ENCODE peak calls at places on chromosomes 5 and 9, in seven cellular contexts. T, L, C, X, W, M and U are unnamed samples.

GRCh38 chr9:96009223-96009602 is 133.7 kb downstream of the ERCC6L2 start:
- DNase-seq in W (no peak), T (no peak), C (no peak), M (no peak), L (no peak), X (no peak), U (no peak)

GRCh38 chr9:34446468-34446891 is 11.9 kb downstream of the FAM219A start:
- DNase-seq in X (no peak), L (no peak), M (no peak), C (no peak), T (no peak), W (no peak), U (no peak)

GRCh38 chr5:132471944-132472343 is 18.6 kb downstream of the IRF1 start:
- DNase-seq in M (no peak), X (no peak), L (no peak), W (peak; percentile 37), T (peak; percentile 17), C (no peak), U (no peak)

GRCh38 chr9:93684806-93685553 is 108.6 kb downstream of the PHF2 start:
- DNase-seq in L (no peak), C (no peak), X (no peak), W (peak; percentile 30), M (peak; percentile 52), T (no peak), U (no peak)

GRCh38 chr9:8539681-8540197 is 740.2 kb upstream of the DMAC1 start:
- DNase-seq in M (no peak), W (no peak), C (no peak), T (no peak), X (no peak), L (no peak), U (no peak)

GRCh38 chr9:130268521-130269131 is 3.1 kb downstream of the HMCN2 start:
- DNase-seq in W (no peak), T (no peak), L (no peak), C (no peak), X (no peak), M (no peak), U (no peak)

GRCh38 chr5:123089971-123090640 is 1.1 kb downstream of the PRDM6 start:
- DNase-seq in X (peak; percentile 69), T (no peak), W (peak; percentile 68), L (no peak), M (no peak), C (no peak), U (no peak)

GRCh38 chr9:133331221-133331620 is 4.8 kb downstream of the SURF6 start:
- DNase-seq in W (no peak), L (no peak), X (no peak), M (no peak), C (no peak), T (no peak), U (no peak)

GRCh38 chr9:2015581-2016410 is 649 bp downstream of the SMARCA2 start:
- DNase-seq in L (no peak), W (peak; percentile 80), T (peak; percentile 65), X (peak; percentile 87), M (peak; percentile 10), C (peak; percentile 59), U (no peak)

GRCh38 chr5:135429326-135429725 is 17.8 kb downstream of the DCANP1 start:
- DNase-seq in L (no peak), M (no peak), T (no peak), X (peak; percentile 95), W (no peak), C (no peak), U (no peak)

GRCh38 chr9:90032296-90033029 is 427.7 kb downstream of the GADD45G start:
- DNase-seq in C (peak; percentile 49), X (no peak), T (no peak), M (no peak), L (no peak), W (no peak), U (no peak)

GRCh38 chr5:124888050-124888506 is 141.6 kb upstream of the ZNF608 start:
- DNase-seq in L (no peak), C (no peak), M (no peak), X (no peak), W (no peak), T (no peak), U (no peak)

GRCh38 chr9:21672140-21672539 is 130.3 kb upstream of the MTAP start:
- DNase-seq in T (no peak), L (no peak), M (no peak), W (no peak), C (no peak), X (no peak), U (no peak)

GRCh38 chr5:157487358-157487757 is 27.3 kb downstream of the NIPAL4 start:
- DNase-seq in W (no peak), X (no peak), M (no peak), T (no peak), C (no peak), L (no peak), U (no peak)

GRCh38 chr9:133199648-133200321 is 9.3 kb downstream of the OBP2B start:
- DNase-seq in C (no peak), T (no peak), M (no peak), W (peak; percentile 65), L (no peak), X (peak; percentile 80), U (no peak)

GRCh38 chr5:159525117-159525516 is 194.8 kb upstream of the IL12B start:
- DNase-seq in W (no peak), L (no peak), X (no peak), C (no peak), T (no peak), M (no peak), U (no peak)

GRCh38 chr5:1522601-1523479 is 920 bp downstream of the LPCAT1 start:
- DNase-seq in T (peak; percentile 38), C (peak; percentile 49), X (peak; percentile 75), W (peak; percentile 65), L (no peak), M (no peak), U (no peak)

GRCh38 chr5:7881091-7881490 is 12.1 kb downstream of the MTRR start:
- DNase-seq in L (no peak), W (no peak), T (no peak), M (no peak), X (no peak), C (no peak), U (no peak)
- H3K27ac ChIP-seq in L (no peak overlapping the region), W (no peak overlapping the region), T (no peak overlapping the region), M (no peak overlapping the region), X (no peak overlapping the region), C (no peak overlapping the region), U (no peak overlapping the region)

GRCh38 chr5:137158691-137159090 is 340.4 kb downstream of the SPOCK1 start:
- DNase-seq in M (no peak), C (no peak), L (no peak), X (no peak), W (no peak), T (no peak), U (no peak)

GRCh38 chr5:137164961-137165360 is 334.2 kb downstream of the SPOCK1 start:
- DNase-seq in C (no peak), M (no peak), L (no peak), X (no peak), W (no peak), T (no peak), U (no peak)

GRCh38 chr5:137167187-137167586 is 331.9 kb downstream of the SPOCK1 start:
- DNase-seq in C (no peak), L (no peak), M (no peak), X (no peak), W (no peak), T (no peak), U (no peak)

GRCh38 chr5:137164536-137164935 is 334.6 kb downstream of the SPOCK1 start:
- DNase-seq in M (no peak), L (no peak), X (no peak), W (no peak), T (no peak), C (no peak), U (no peak)
- H3K27ac ChIP-seq in M (no peak overlapping the region), L (no peak overlapping the region), X (no peak overlapping the region), W (no peak overlapping the region), T (no peak overlapping the region), C (no peak overlapping the region), U (no peak overlapping the region)

GRCh38 chr9:127866535-127866934 is 10.9 kb downstream of the AK1 start:
- DNase-seq in M (no peak), C (no peak), L (no peak), W (no peak), T (no peak), X (peak; percentile 50), U (no peak)

GRCh38 chr9:127863179-127863578 is 8.7 kb upstream of the ENG start:
- DNase-seq in M (no peak), W (no peak), T (no peak), C (no peak), L (no peak), X (no peak), U (no peak)

GRCh38 chr9:127867356-127868277 is 9.9 kb downstream of the AK1 start:
- DNase-seq in W (peak; percentile 80), M (no peak), T (no peak), L (no peak), X (peak; percentile 88), C (peak; percentile 57), U (no peak)

GRCh38 chr9:127868278-127868903 is 9.1 kb downstream of the AK1 start:
- DNase-seq in W (no peak), T (no peak), L (no peak), C (no peak), X (peak; percentile 6), M (no peak), U (no peak)

DNA sequence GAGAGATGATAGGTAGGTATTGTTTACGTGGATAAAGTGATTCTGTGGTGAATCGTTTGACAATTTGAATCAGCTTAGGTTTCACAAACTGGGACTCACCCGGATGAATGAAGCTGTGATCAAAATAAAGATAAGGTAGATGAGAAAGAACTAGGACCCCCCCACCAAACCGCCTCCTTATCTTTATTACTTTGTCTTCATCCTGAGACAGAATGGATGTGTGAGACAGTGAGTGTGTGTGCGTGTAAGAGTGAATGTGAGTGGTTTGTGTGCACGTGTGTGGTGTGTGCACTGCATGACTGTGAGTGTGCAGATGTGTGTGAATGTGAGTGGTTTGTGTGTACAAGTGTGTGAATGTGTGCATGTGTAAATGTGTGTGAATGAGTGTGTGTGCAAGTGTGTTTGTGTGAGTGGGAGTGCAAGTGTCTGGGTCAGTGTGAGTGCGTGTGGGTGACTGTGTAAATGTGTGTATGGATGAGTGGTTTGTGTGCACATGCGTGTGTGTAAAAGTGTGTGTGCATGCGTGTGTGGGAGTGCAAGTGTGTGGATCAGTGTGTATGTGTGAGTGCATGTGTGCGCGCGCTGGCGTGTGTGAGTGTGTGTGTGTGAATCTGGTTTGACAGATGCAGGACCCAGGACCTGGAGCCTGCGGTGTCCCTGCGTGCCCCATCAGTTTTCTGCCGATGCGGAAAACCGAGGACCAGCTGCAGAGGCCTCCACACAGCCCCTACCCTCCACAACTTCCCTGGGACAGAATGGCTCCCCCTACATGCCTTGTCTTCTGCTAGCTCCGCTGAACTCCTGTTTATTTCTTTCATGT is 11.4 kb upstream of the ENG start:
- DNase-seq in L (no peak), C (no peak), M (no peak), X (peak; percentile 42), T (no peak), W (no peak), U (no peak)
- H3K27ac ChIP-seq in L (no peak overlapping the region), C (no peak overlapping the region), M (no peak overlapping the region), X (peak overlapping the region; percentile 39), T (no peak overlapping the region), W (no peak overlapping the region), U (no peak overlapping the region)

DNA sequence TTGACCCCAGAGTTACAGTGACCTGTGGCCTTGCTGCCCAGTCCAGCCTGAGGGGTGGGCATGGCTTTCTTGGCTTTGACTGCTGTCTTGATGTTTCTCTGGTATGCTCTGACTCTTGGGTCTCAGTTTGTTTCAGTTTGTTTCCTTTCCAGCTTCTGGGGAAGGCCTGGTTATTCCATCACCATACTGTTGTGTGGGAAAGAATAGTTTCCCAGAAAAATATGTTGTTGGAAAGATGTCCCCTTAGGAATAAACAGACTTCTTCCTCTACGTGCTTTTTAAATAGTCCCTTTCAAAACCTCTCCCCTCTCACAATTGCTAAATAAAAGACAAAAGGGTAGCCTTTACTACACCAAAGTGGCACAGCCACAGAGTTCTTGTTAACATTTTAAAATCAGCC is 49.5 kb downstream of the EGFLAM start:
- DNase-seq in T (no peak), M (no peak), X (no peak), C (no peak), W (no peak), L (no peak), U (no peak)
- H3K27ac ChIP-seq in T (no peak overlapping the region), M (no peak overlapping the region), X (no peak overlapping the region), C (no peak overlapping the region), W (no peak overlapping the region), L (no peak overlapping the region), U (no peak overlapping the region)